ENCODE peak calls at places on chromosomes 6 and 20, in eight cellular contexts. K, H, X, Z, T, C, B and N are unnamed samples.

GRCh38 chr6:8082954-8083858 is 19.0 kb upstream of the BLOC1S5 start:
- DNase-seq in K (no peak), C (no peak), H (peak), X (peak), T (no peak), B (no peak), Z (no peak), N (no peak)

GRCh38 chr20:59388402-59388801 is 88.0 kb downstream of the EDN3 start:
- DNase-seq in C (no peak), X (no peak), K (no peak), B (no peak), Z (no peak), H (no peak), T (no peak), N (no peak)

GRCh38 chr20:1569417-1569861 is 11.9 kb upstream of the SIRPD start:
- DNase-seq in X (peak), Z (no peak), C (no peak), B (no peak), T (no peak), H (no peak), K (no peak), N (no peak)

GRCh38 chr6:17186925-17187324 is 85.1 kb downstream of the STMND1 start:
- DNase-seq in H (no peak), B (no peak), C (no peak), X (no peak), Z (no peak), T (no peak), K (no peak), N (no peak)

GRCh38 chr6:28207244-28208179 is 17.6 kb upstream of the ZSCAN9 start:
- DNase-seq in B (no peak), Z (peak), K (no peak), C (no peak), X (no peak), T (no peak), H (no peak), N (no peak)

GRCh38 chr6:19536838-19537237 is 300.3 kb upstream of the ID4 start:
- DNase-seq in X (no peak), K (no peak), C (no peak), H (no peak), T (no peak), Z (no peak), B (no peak), N (no peak)

GRCh38 chr6:145705561-145705960 is 29.8 kb downstream of the EPM2A start:
- DNase-seq in X (no peak), C (no peak), K (no peak), Z (no peak), H (no peak), B (no peak), T (no peak), N (no peak)

GRCh38 chr6:26363882-26364825 is 844 bp upstream of the BTN3A2 start:
- DNase-seq in T (no peak), C (no peak), K (no peak), B (no peak), X (no peak), H (no peak), Z (peak), N (no peak)

GRCh38 chr20:8860011-8860495 is 208.8 kb upstream of the PLCB4 start:
- DNase-seq in X (peak), K (no peak), H (no peak), Z (no peak), T (no peak), B (no peak), C (no peak), N (no peak)

GRCh38 chr6:45448417-45449389 is 71.0 kb upstream of the SUPT3H start:
- DNase-seq in C (no peak), X (no peak), H (no peak), B (no peak), T (no peak), Z (no peak), K (no peak), N (no peak)

GRCh38 chr20:52859156-52859887 is 112.8 kb upstream of the TSHZ2 start:
- DNase-seq in T (no peak), B (no peak), K (no peak), X (peak), H (peak), Z (no peak), C (no peak), N (no peak)

GRCh38 chr6:31717499-31718222 is 2.5 kb downstream of the LY6G6D start:
- DNase-seq in B (no peak), Z (no peak), X (no peak), K (no peak), C (no peak), H (no peak), T (no peak), N (no peak)

GRCh38 chr6:154683756-154684523 is 49.3 kb upstream of the SCAF8 start:
- DNase-seq in X (no peak), T (no peak), B (no peak), H (no peak), C (no peak), K (no peak), Z (no peak), N (no peak)

GRCh38 chr20:4633780-4634179 is 87.9 kb upstream of the PRND start:
- DNase-seq in H (no peak), B (no peak), X (peak), K (no peak), C (no peak), Z (no peak), T (no peak), N (no peak)

GRCh38 chr6:131628726-131629125 is 684 bp upstream of the MED23 start:
- DNase-seq in T (no peak), H (no peak), K (no peak), B (no peak), X (no peak), Z (no peak), C (no peak), N (no peak)

GRCh38 chr6:28803337-28803709 is 120.5 kb downstream of the TRIM27 start:
- DNase-seq in C (no peak), T (no peak), Z (no peak), K (no peak), H (no peak), B (no peak), X (no peak), N (no peak)

GRCh38 chr6:101226677-101227135 is 166.8 kb upstream of the GRIK2 start:
- DNase-seq in X (no peak), B (no peak), K (no peak), C (no peak), Z (no peak), H (no peak), T (no peak), N (no peak)

GRCh38 chr6:53773044-53773696 is 21.6 kb upstream of the LRRC1 start:
- DNase-seq in C (no peak), T (no peak), B (no peak), Z (no peak), K (no peak), H (no peak), X (no peak), N (no peak)

GRCh38 chr6:149032599-149033405 is 284.7 kb upstream of the TAB2 start:
- DNase-seq in X (peak), T (no peak), H (no peak), C (no peak), Z (peak), B (no peak), K (peak), N (peak)